ENCODE peak calls at places on chromosomes 12 and 14, in six cellular contexts. H, Z, V, D, B and T are unnamed samples.

GRCh38 chr14:103690332-103690731 is 24.9 kb downstream of the XRCC3 start:
- DNase-seq in H (no peak), Z (no peak), V (no peak), D (no peak), B (no peak), T (no peak)

GRCh38 chr14:77302926-77303325 is 17.8 kb downstream of the POMT2 start:
- DNase-seq in H (peak), Z (no peak), V (no peak), D (peak), B (no peak), T (peak)

GRCh38 chr14:65164068-65164824 is 61.9 kb upstream of the MAX start:
- DNase-seq in H (peak), Z (peak), V (no peak), D (peak), B (peak), T (peak)

GRCh38 chr12:107356266-107356936 is 263.1 kb upstream of the CRY1 start:
- DNase-seq in H (peak), Z (no peak), V (no peak), D (peak), B (no peak), T (no peak)

GRCh38 chr12:65306603-65307501 is 28.4 kb downstream of the MSRB3 start:
- DNase-seq in H (peak), Z (peak), V (no peak), D (peak), B (peak), T (no peak)

GRCh38 chr14:100271247-100271939 is 32.4 kb downstream of the YY1 start:
- DNase-seq in H (no peak), Z (no peak), V (no peak), D (peak), B (no peak), T (no peak)

GRCh38 chr14:26960049-26960688 is 362.3 kb upstream of the NOVA1 start:
- DNase-seq in H (no peak), Z (no peak), V (no peak), D (no peak), B (peak), T (no peak)

GRCh38 chr14:28142400-28143015 is 624.1 kb upstream of the FOXG1 start:
- DNase-seq in H (no peak), Z (no peak), V (no peak), D (peak), B (no peak), T (no peak)

GRCh38 chr14:22844221-22845102 is 8.1 kb downstream of the MMP14 start:
- DNase-seq in H (no peak), Z (no peak), V (no peak), D (no peak), B (no peak), T (peak)

GRCh38 chr12:4934651-4935050 is 24.9 kb downstream of the KCNA1 start:
- DNase-seq in H (no peak), Z (no peak), V (no peak), D (peak), B (no peak), T (no peak)

GRCh38 chr14:34035177-34035933 is 84.5 kb upstream of the EGLN3 start:
- DNase-seq in H (no peak), Z (no peak), V (no peak), D (no peak), B (no peak), T (no peak)

GRCh38 chr12:48021485-48022179 is 17.4 kb upstream of the COL2A1 start:
- DNase-seq in H (peak), Z (no peak), V (no peak), D (no peak), B (no peak), T (no peak)

GRCh38 chr14:25887251-25887908 is 710.5 kb downstream of the NOVA1 start:
- DNase-seq in H (no peak), Z (no peak), V (no peak), D (peak), B (no peak), T (no peak)

GRCh38 chr12:112496493-112496892 is 77.7 kb downstream of the PTPN11 start:
- DNase-seq in H (no peak), Z (peak), V (no peak), D (no peak), B (no peak), T (peak)

GRCh38 chr14:96267336-96267735 is 11.3 kb downstream of the BDKRB1 start:
- DNase-seq in H (peak), Z (no peak), V (no peak), D (peak), B (no peak), T (no peak)

GRCh38 chr12:69130064-69130463 is 109.3 kb upstream of the CPSF6 start:
- DNase-seq in H (no peak), Z (no peak), V (no peak), D (no peak), B (no peak), T (no peak)
- TF ChIP-seq CTCF in H (no peak), Z (peak), V (no peak), D (no peak), B (no peak), T (no peak)

GRCh38 chr12:3933074-3933818 is 60.0 kb upstream of the PARP11 start:
- DNase-seq in H (no peak), Z (no peak), V (no peak), D (no peak), B (no peak), T (no peak)
- TF ChIP-seq CTCF in H (no peak), Z (no peak), V (no peak), D (no peak), B (no peak), T (no peak)

GRCh38 chr12:118065380-118065779 is 4.4 kb upstream of the WSB2 start:
- DNase-seq in H (no peak), Z (no peak), V (no peak), D (no peak), B (no peak), T (no peak)

GRCh38 chr12:118063567-118064391 is 2.8 kb upstream of the WSB2 start:
- DNase-seq in H (no peak), Z (no peak), V (no peak), D (peak), B (no peak), T (no peak)

GRCh38 chr12:118061011-118061875 is at the start of gene WSB2:
- DNase-seq in H (no peak), Z (peak), V (peak), D (peak), B (peak), T (peak)

GRCh38 chr12:118061876-118062791 is 1.2 kb upstream of the WSB2 start:
- DNase-seq in H (peak), Z (peak), V (peak), D (peak), B (peak), T (peak)

DNA sequence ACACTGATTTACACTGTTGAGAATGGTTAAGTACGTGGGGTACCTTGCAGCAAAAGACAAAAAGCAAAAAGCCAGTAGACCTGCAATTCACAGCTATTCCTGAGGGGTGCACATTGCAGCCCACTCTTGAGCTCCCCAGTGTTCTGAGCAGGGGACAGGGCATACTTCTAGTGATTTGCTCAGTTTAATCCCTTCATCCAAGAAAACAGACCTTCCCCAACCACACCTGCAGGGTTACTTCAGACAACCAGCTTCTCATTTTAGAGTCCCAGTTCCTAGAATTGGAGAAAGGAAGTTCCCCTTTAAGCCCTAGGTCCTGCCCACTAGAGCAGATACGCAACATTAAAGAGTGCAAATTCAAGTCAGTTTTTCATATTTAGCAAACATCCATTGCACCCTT is 3.6 kb upstream of the WSB2 start:
- DNase-seq in H (no peak), Z (no peak), V (no peak), D (no peak), B (peak), T (peak)
- TF ChIP-seq CTCF in H (peak), Z (peak), V (peak), D (no peak), B (peak), T (no peak)

GRCh38 chr12:131586761-131587160 is 124.1 kb upstream of the SFSWAP start:
- DNase-seq in H (no peak), Z (no peak), V (no peak), D (no peak), B (no peak), T (no peak)
- TF ChIP-seq CTCF in H (no peak), Z (no peak), V (no peak), D (no peak), B (no peak), T (no peak)

GRCh38 chr12:34347367-34347766 is 325.1 kb downstream of the ALG10 start:
- DNase-seq in H (no peak), Z (no peak), V (no peak), D (no peak), B (no peak), T (no peak)
- TF ChIP-seq CTCF in H (no peak), Z (no peak), V (no peak), D (no peak), B (no peak), T (no peak)

GRCh38 chr14:104724407-104724980 is 465 bp downstream of the ADSS1 start:
- DNase-seq in H (no peak), Z (no peak), V (no peak), D (no peak), B (no peak), T (no peak)

GRCh38 chr14:104721704-104722431 is 2.2 kb upstream of the ADSS1 start:
- DNase-seq in H (no peak), Z (no peak), V (no peak), D (no peak), B (no peak), T (no peak)

GRCh38 chr14:104724981-104725771 is 1.1 kb downstream of the ADSS1 start:
- DNase-seq in H (peak), Z (no peak), V (no peak), D (peak), B (peak), T (no peak)

GRCh38 chr14:104722938-104723650 is 935 bp upstream of the ADSS1 start:
- DNase-seq in H (no peak), Z (no peak), V (no peak), D (no peak), B (no peak), T (no peak)

GRCh38 chr14:104723651-104724406 is at the start of gene ADSS1:
- DNase-seq in H (no peak), Z (peak), V (peak), D (no peak), B (peak), T (peak)
- TF ChIP-seq CTCF in H (peak), Z (peak), V (peak), D (peak), B (peak), T (peak)

DNA sequence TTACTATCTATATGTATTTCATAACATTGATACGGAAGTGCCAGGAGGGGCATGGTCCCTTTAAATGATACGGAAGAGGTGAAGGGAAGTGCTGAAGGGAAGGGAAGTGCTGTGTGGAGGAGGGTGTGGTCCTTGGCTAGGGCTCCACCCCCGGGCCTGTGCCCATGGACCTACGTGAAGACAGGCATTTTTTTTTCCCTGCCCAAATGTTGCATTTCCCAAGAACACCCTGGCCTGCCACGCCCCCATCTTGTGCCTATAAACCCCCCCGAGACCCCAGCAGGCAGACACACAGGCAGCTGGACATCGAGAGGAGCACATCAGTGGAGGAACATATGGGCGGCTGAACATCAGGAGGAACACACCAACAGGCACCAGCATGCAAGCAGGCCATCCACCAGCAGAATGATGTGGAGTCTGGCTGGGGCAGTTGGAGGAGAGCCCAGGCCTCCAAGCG is 134.1 kb downstream of the SLC41A2 start:
- DNase-seq in H (no peak), Z (no peak), V (no peak), D (no peak), B (no peak), T (no peak)
- TF ChIP-seq CTCF in H (no peak), Z (no peak), V (no peak), D (no peak), B (no peak), T (no peak)

GRCh38 chr12:39990122-39991101 is 115.5 kb downstream of the SLC2A13 start:
- DNase-seq in H (no peak), Z (no peak), V (peak), D (peak), B (peak), T (peak)
- TF ChIP-seq CTCF in H (peak), Z (peak), V (peak), D (peak), B (peak), T (peak)

GRCh38 chr12:9751204-9752144 is 9.2 kb downstream of the CD69 start:
- DNase-seq in H (peak), Z (no peak), V (no peak), D (peak), B (no peak), T (no peak)
- TF ChIP-seq CTCF in H (peak), Z (peak), V (peak), D (peak), B (no peak), T (peak)